ENCODE peak calls at places on chromosomes 6 and 20, in six cellular contexts. One of them, this sample, is unnamed.

GRCh38 chr6:130928993-130929678 is 101.9 kb downstream of the SMLR1 start:
- DNase-seq in H1: no peak
- DNase-seq in neuronal stem cell: no peak
- DNase-seq in mesenchymal stem cell: no peak
- DNase-seq in IMR-90: peak; percentile 91
- DNase-seq in mesendoderm: no peak
- DNase-seq in this sample: no peak

GRCh38 chr6:29999426-29999825 is 57.1 kb downstream of the HLA-A start:
- DNase-seq in H1: no peak
- DNase-seq in IMR-90: no peak
- DNase-seq in neuronal stem cell: no peak
- DNase-seq in mesendoderm: no peak
- DNase-seq in mesenchymal stem cell: no peak
- DNase-seq in this sample: no peak

GRCh38 chr6:24931296-24931695 is 4.5 kb downstream of the RIPOR2 start:
- DNase-seq in mesenchymal stem cell: peak; percentile 35
- DNase-seq in mesendoderm: no peak
- DNase-seq in neuronal stem cell: no peak
- DNase-seq in IMR-90: peak; percentile 40
- DNase-seq in H1: no peak
- DNase-seq in this sample: no peak

GRCh38 chr20:48285656-48286055 is 500.4 kb upstream of the SULF2 start:
- DNase-seq in neuronal stem cell: no peak
- DNase-seq in IMR-90: no peak
- DNase-seq in H1: no peak
- DNase-seq in mesenchymal stem cell: no peak
- DNase-seq in mesendoderm: no peak
- DNase-seq in this sample: no peak

GRCh38 chr6:159919011-159919511 is 28.3 kb downstream of the MAS1 start:
- DNase-seq in H1: no peak
- DNase-seq in mesendoderm: no peak
- DNase-seq in neuronal stem cell: no peak
- DNase-seq in IMR-90: peak; percentile 77
- DNase-seq in mesenchymal stem cell: no peak
- DNase-seq in this sample: no peak

GRCh38 chr6:143678980-143679379 is 1.2 kb downstream of the PHACTR2 start:
- DNase-seq in mesenchymal stem cell: no peak
- DNase-seq in IMR-90: no peak
- DNase-seq in mesendoderm: peak; percentile 50
- DNase-seq in neuronal stem cell: no peak
- DNase-seq in H1: no peak
- DNase-seq in this sample: no peak

GRCh38 chr6:160765412-160765811 is 63.4 kb downstream of the PLG start:
- DNase-seq in H1: no peak
- DNase-seq in mesendoderm: peak; percentile 92
- DNase-seq in neuronal stem cell: no peak
- DNase-seq in mesenchymal stem cell: no peak
- DNase-seq in IMR-90: no peak
- DNase-seq in this sample: peak; percentile 41

GRCh38 chr20:37984018-37984785 is 49.1 kb downstream of the TTI1 start:
- DNase-seq in mesenchymal stem cell: no peak
- DNase-seq in neuronal stem cell: no peak
- DNase-seq in H1: no peak
- DNase-seq in mesendoderm: no peak
- DNase-seq in IMR-90: no peak
- DNase-seq in this sample: no peak

GRCh38 chr6:123027392-123027791 is 31.4 kb downstream of the CLVS2 start:
- DNase-seq in IMR-90: no peak
- DNase-seq in mesenchymal stem cell: no peak
- DNase-seq in H1: no peak
- DNase-seq in neuronal stem cell: no peak
- DNase-seq in mesendoderm: no peak
- DNase-seq in this sample: no peak

GRCh38 chr6:134446901-134447300 is 129.0 kb upstream of the SGK1 start:
- DNase-seq in H1: no peak
- DNase-seq in neuronal stem cell: no peak
- DNase-seq in IMR-90: peak; percentile 43
- DNase-seq in mesenchymal stem cell: no peak
- DNase-seq in mesendoderm: no peak
- DNase-seq in this sample: no peak

GRCh38 chr6:47631248-47632196 is 66.9 kb upstream of the ADGRF4 start:
- DNase-seq in IMR-90: peak; percentile 45
- DNase-seq in H1: peak; percentile 23
- DNase-seq in neuronal stem cell: peak; percentile 45
- DNase-seq in mesendoderm: peak; percentile 82
- DNase-seq in mesenchymal stem cell: peak; percentile 67
- DNase-seq in this sample: no peak

GRCh38 chr6:11727995-11728961 is 50.3 kb downstream of the ADTRP start:
- DNase-seq in IMR-90: no peak
- DNase-seq in mesenchymal stem cell: no peak
- DNase-seq in neuronal stem cell: no peak
- DNase-seq in H1: no peak
- DNase-seq in mesendoderm: no peak
- DNase-seq in this sample: no peak

GRCh38 chr20:3400260-3401155 is 7.0 kb downstream of the DNAAF9 start:
- DNase-seq in H1: no peak
- DNase-seq in IMR-90: no peak
- DNase-seq in mesendoderm: no peak
- DNase-seq in neuronal stem cell: no peak
- DNase-seq in mesenchymal stem cell: no peak
- DNase-seq in this sample: no peak

GRCh38 chr20:58511861-58512260 is 3.3 kb downstream of the APCDD1L start:
- DNase-seq in mesendoderm: no peak
- DNase-seq in H1: no peak
- DNase-seq in mesenchymal stem cell: no peak
- DNase-seq in IMR-90: no peak
- DNase-seq in neuronal stem cell: no peak
- DNase-seq in this sample: peak; percentile 2

GRCh38 chr6:51336185-51336584 is 517.5 kb downstream of the TFAP2B start:
- DNase-seq in neuronal stem cell: no peak
- DNase-seq in mesenchymal stem cell: no peak
- DNase-seq in mesendoderm: no peak
- DNase-seq in IMR-90: no peak
- DNase-seq in H1: no peak
- DNase-seq in this sample: no peak

GRCh38 chr6:51335543-51335942 is 516.9 kb downstream of the TFAP2B start:
- DNase-seq in mesenchymal stem cell: no peak
- DNase-seq in IMR-90: no peak
- DNase-seq in mesendoderm: no peak
- DNase-seq in H1: no peak
- DNase-seq in neuronal stem cell: no peak
- DNase-seq in this sample: no peak

DNA sequence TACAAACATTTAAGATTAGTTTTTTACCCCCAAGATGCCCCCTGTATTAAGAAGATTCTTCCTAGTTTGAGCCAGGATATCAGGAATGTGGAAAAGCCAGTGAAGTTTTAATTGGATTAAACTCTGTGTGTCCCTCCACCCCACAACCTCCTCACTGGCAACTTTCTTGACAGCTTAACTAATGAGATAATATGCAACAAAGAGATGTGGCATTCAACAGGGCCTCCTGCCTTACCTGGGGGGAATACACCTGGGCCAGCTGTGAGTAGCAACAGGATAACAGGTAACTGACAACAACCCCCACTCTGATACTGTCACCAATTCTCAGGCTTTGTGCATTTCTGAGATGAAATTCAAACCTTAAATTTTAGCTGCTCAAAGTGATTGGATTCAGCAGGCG is 512.3 kb downstream of the TFAP2B start:
- DNase-seq in mesendoderm: peak; percentile 69
- DNase-seq in mesenchymal stem cell: no peak
- DNase-seq in H1: no peak
- DNase-seq in neuronal stem cell: no peak
- DNase-seq in IMR-90: no peak
- DNase-seq in this sample: no peak
- H2BK15ac ChIP-seq in mesendoderm: no peak overlapping the region
- H2BK15ac ChIP-seq in mesenchymal stem cell: no peak overlapping the region
- H2BK15ac ChIP-seq in H1: no peak overlapping the region
- H2BK15ac ChIP-seq in neuronal stem cell: no peak overlapping the region
- H2BK15ac ChIP-seq in IMR-90: no peak overlapping the region
- H2BK15ac ChIP-seq in this sample: no peak overlapping the region

DNA sequence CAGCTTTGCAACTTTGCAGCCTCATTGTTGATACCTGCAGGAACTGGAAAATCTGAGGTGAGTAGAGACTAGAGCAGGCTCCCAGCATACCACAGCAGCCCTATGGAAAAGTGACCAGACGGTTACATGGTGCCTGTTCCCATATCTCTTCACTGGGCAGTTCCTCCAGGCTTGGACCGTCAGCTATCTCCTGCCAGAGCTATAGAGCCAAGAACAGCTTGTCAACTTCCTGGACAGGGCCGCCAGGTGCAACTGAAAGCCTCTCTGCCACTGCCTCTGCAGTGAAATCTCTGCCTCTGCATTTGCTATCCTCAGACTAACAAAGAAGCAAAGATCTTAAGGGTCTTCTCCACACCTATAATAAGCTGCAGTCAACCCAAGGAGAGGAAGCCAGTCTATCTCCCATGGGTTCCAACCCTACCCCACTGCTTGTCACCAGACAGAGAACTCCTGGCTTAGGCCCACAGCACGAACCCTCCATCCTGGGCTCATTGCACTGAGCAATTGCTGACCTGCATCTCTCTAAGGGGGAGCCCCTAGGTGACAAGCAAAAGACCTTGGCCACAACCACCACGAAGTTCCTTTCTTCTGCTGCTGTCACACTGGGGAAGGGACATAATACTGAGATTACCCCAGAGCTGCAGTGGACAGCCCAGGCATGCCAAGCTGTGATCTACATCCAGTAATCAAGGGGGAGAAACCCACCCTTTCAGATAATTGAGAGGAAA is 60.1 kb upstream of the KHDRBS2 start:
- DNase-seq in mesendoderm: no peak
- DNase-seq in mesenchymal stem cell: no peak
- DNase-seq in IMR-90: no peak
- DNase-seq in neuronal stem cell: no peak
- DNase-seq in H1: no peak
- DNase-seq in this sample: no peak
- H2BK5ac ChIP-seq in mesendoderm: no peak overlapping the region
- H2BK5ac ChIP-seq in mesenchymal stem cell: no peak overlapping the region
- H2BK5ac ChIP-seq in IMR-90: no peak overlapping the region
- H2BK5ac ChIP-seq in neuronal stem cell: no peak overlapping the region
- H2BK5ac ChIP-seq in H1: no peak overlapping the region
- H2BK5ac ChIP-seq in this sample: no peak overlapping the region

GRCh38 chr20:64035933-64036345 is at the start of gene C20orf204:
- DNase-seq in mesendoderm: peak; percentile 78
- DNase-seq in neuronal stem cell: no peak
- DNase-seq in IMR-90: no peak
- DNase-seq in H1: no peak
- DNase-seq in mesenchymal stem cell: no peak
- DNase-seq in this sample: peak; percentile 51
- H2BK15ac ChIP-seq in mesendoderm: no peak within 1 kb of the TSS
- H2BK15ac ChIP-seq in neuronal stem cell: peak within 1 kb of the TSS; percentile 21
- H2BK15ac ChIP-seq in IMR-90: no peak within 1 kb of the TSS
- H2BK15ac ChIP-seq in H1: no peak within 1 kb of the TSS
- H2BK15ac ChIP-seq in mesenchymal stem cell: no peak within 1 kb of the TSS
- H2BK15ac ChIP-seq in this sample: no peak within 1 kb of the TSS

DNA sequence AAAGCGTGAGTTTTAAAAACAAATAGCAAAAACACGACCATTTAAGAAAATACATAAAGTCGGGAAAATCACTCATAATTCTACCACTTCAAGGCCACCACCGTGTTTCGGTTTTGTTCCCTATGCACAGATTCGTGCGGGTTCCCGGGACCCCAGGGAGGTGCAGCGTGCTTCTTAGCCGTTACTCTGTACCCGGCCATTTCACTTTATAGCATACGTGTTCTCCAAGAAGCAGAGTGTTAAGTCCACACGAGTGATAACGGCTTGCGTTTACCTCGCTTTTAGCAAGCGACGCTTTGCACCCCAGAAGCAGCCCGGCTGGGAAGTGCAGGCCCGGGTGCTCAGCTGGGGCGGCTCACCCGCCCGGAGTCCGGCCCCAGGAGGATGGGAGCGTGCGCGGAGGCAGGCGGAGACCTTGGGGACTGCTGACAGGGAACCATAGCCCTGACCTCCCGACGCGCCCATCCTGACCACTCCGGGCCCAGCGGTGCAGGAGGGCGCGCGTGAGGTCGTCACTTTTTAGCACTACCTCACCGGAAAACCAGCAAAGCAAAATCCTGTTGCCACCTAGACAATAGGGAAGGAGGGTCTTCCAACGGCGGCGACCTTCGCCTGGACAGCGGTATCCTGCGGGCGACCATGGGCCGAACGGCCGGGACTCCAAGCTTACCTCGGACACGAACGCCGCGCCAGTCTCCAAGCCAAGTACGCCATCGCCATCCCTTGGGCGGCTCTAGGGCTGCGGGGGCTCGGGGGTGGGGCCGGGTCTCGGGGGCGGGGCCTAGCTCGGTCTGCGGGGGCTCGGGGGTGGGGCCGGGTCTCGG is at the start of gene ECI2:
- DNase-seq in IMR-90: peak; percentile 27
- DNase-seq in neuronal stem cell: no peak
- DNase-seq in mesendoderm: peak; percentile 87
- DNase-seq in H1: peak; percentile 13
- DNase-seq in mesenchymal stem cell: peak; percentile 76
- DNase-seq in this sample: no peak
- H2BK5ac ChIP-seq in IMR-90: peak within 1 kb of the TSS; percentile 92
- H2BK5ac ChIP-seq in neuronal stem cell: peak within 1 kb of the TSS; percentile 45
- H2BK5ac ChIP-seq in mesendoderm: no peak within 1 kb of the TSS
- H2BK5ac ChIP-seq in H1: peak within 1 kb of the TSS; percentile 89
- H2BK5ac ChIP-seq in mesenchymal stem cell: peak within 1 kb of the TSS; percentile 83
- H2BK5ac ChIP-seq in this sample: no peak within 1 kb of the TSS

DNA sequence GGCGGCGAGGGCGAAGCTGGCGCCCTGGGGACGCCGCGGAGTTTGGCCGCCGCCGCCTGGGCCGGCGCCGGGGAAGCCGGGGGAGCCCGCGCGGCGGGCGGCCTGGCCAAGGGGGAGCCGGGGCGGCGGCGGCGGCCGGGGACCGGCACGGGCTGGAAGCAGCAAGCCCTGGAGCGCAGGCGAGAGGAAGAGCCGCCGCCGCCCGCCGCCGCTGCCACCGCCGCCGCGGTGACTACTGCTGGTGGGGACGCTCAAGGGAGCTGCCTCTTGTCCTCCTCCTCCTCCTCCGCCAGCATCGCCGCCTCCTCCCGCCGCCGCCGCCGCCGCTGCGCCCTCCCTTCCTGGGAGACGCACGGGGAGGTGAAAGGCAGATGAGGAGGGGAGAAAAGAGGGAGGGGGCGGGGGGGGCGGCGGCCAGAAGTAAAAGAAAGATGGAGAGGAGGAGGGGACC is 975 bp downstream of the PDE10A start:
- DNase-seq in IMR-90: peak; percentile 18
- DNase-seq in H1: no peak
- DNase-seq in neuronal stem cell: peak; percentile 57
- DNase-seq in mesendoderm: peak; percentile 74
- DNase-seq in mesenchymal stem cell: peak; percentile 46
- DNase-seq in this sample: peak; percentile 59
- H2BK15ac ChIP-seq in IMR-90: no peak overlapping the region
- H2BK15ac ChIP-seq in H1: no peak overlapping the region
- H2BK15ac ChIP-seq in neuronal stem cell: no peak overlapping the region
- H2BK15ac ChIP-seq in mesendoderm: no peak overlapping the region
- H2BK15ac ChIP-seq in mesenchymal stem cell: no peak overlapping the region
- H2BK15ac ChIP-seq in this sample: no peak overlapping the region